ENCODE peak calls at places on chromosomes 1 and 21, in seven cellular contexts. N is mesendoderm, I is IMR-90, Y is H1, W is mesenchymal stem cell, B is neuronal stem cell, E is H9. R is an unnamed sample.

GRCh38 chr1:178258521-178258920 is 164.6 kb downstream of the RASAL2 start:
- DNase-seq in I (peak; percentile 10), B (no peak), N (no peak), Y (no peak), W (no peak), E (no peak), R (no peak)

GRCh38 chr1:45752441-45753052 is 2.1 kb upstream of the IPP start:
- DNase-seq in E (no peak), W (peak; percentile 8), I (peak; percentile 46), B (no peak), Y (no peak), N (no peak), R (peak; percentile 16)

GRCh38 chr1:62530516-62531154 is 66.7 kb upstream of the ANGPTL3 start:
- DNase-seq in E (peak; percentile 84), B (peak; percentile 15), N (peak; percentile 76), W (peak; percentile 40), I (peak; percentile 40), Y (peak; percentile 75), R (peak; percentile 62)

GRCh38 chr1:164647211-164647610 is 88.2 kb downstream of the PBX1 start:
- DNase-seq in Y (no peak), I (no peak), B (no peak), W (no peak), E (no peak), N (peak; percentile 82), R (no peak)

GRCh38 chr1:8962812-8963669 is 17.4 kb downstream of the CA6 start:
- DNase-seq in W (peak; percentile 53), B (no peak), E (peak; percentile 90), Y (peak; percentile 76), N (peak; percentile 94), I (no peak), R (peak; percentile 51)

GRCh38 chr21:38295997-38296764 is 39.4 kb downstream of the KCNJ15 start:
- DNase-seq in W (peak; percentile 66), E (no peak), N (no peak), I (peak; percentile 31), Y (no peak), B (no peak), R (peak; percentile 25)

GRCh38 chr1:51294566-51295184 is 35.7 kb downstream of the TTC39A start:
- DNase-seq in Y (no peak), B (no peak), W (no peak), E (no peak), I (no peak), N (no peak), R (no peak)

GRCh38 chr21:46327711-46328110 is 3.8 kb downstream of the PCNT start:
- DNase-seq in W (no peak), I (no peak), B (no peak), E (no peak), Y (no peak), N (no peak), R (no peak)

GRCh38 chr1:52432807-52433206 is 28.4 kb downstream of the PRPF38A start:
- DNase-seq in I (no peak), W (no peak), B (no peak), N (no peak), E (no peak), Y (no peak), R (no peak)

GRCh38 chr21:34846601-34847112 is 177.9 kb downstream of the CLIC6 start:
- DNase-seq in B (peak; percentile 8), Y (no peak), E (no peak), N (peak; percentile 67), I (peak; percentile 89), W (peak; percentile 83), R (peak; percentile 95)

GRCh38 chr1:26602378-26602959 is 72.9 kb downstream of the RPS6KA1 start:
- DNase-seq in W (peak; percentile 73), B (peak; percentile 71), I (peak; percentile 68), Y (no peak), N (peak; percentile 61), E (no peak), R (peak; percentile 90)

GRCh38 chr1:20373286-20373685 is 82.6 kb downstream of the VWA5B1 start:
- DNase-seq in N (no peak), Y (no peak), I (no peak), E (peak; percentile 42), B (no peak), W (no peak), R (no peak)

GRCh38 chr1:175757381-175758015 is 14.1 kb upstream of the TNR start:
- DNase-seq in I (no peak), Y (peak; percentile 81), E (peak; percentile 85), W (peak; percentile 24), N (peak; percentile 69), B (peak; percentile 43), R (peak; percentile 53)

GRCh38 chr1:27144349-27144748 is 10.6 kb downstream of the SLC9A1 start:
- DNase-seq in I (no peak), B (no peak), E (no peak), Y (no peak), W (no peak), N (no peak), R (peak; percentile 97)

GRCh38 chr1:199041173-199041914 is 402.5 kb downstream of the PTPRC start:
- DNase-seq in Y (no peak), E (no peak), B (no peak), I (no peak), W (peak; percentile 11), N (peak; percentile 30), R (no peak)

GRCh38 chr21:23249760-23250159 is 2251.6 kb downstream of the NCAM2 start:
- DNase-seq in W (no peak), Y (no peak), B (no peak), I (no peak), E (no peak), N (no peak), R (no peak)

GRCh38 chr1:231392380-231393131 is 29.5 kb downstream of the EGLN1 start:
- DNase-seq in E (no peak), N (no peak), W (no peak), B (no peak), Y (no peak), I (no peak), R (no peak)

DNA sequence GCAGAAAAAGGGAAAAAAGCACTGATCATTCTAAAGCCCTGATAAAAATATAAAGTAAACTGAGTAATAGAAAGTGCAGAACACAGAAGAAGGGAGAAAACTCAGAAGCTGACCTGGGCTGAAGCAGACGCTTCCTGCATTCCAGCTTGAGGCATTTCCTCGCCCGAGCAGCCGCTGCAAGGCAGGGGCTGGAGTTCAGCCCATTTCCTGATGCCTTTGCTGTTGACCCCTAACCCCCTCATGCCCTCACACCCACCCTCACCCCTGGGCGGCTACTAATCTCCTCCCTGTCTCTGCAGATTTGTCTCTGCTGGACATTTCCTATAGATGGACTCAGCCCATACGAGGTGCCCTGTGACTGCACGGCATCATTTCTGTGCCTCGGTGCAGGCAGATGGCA is 227.8 kb downstream of the NPHP4 start:
- DNase-seq in B (no peak), N (no peak), Y (no peak), E (no peak), I (no peak), W (no peak), R (no peak)
- H2BK5ac ChIP-seq in B (no peak overlapping the region), N (no peak overlapping the region), Y (peak overlapping the region; percentile 16), E (no peak overlapping the region), I (no peak overlapping the region), W (no peak overlapping the region), R (no peak overlapping the region)

GRCh38 chr1:12276225-12276624 is 46.4 kb downstream of the VPS13D start:
- DNase-seq in Y (peak; percentile 67), N (peak; percentile 78), B (peak; percentile 41), I (peak; percentile 51), E (peak; percentile 69), W (peak; percentile 50), R (peak; percentile 8)
- H2BK5ac ChIP-seq in Y (no peak overlapping the region), N (no peak overlapping the region), B (no peak overlapping the region), I (no peak overlapping the region), E (no peak overlapping the region), W (no peak overlapping the region), R (no peak overlapping the region)

GRCh38 chr1:2376261-2376741 is 15.1 kb downstream of the MORN1 start:
- DNase-seq in N (no peak), I (no peak), E (no peak), Y (no peak), B (no peak), W (no peak), R (no peak)
- H2BK5ac ChIP-seq in N (no peak overlapping the region), I (no peak overlapping the region), E (no peak overlapping the region), Y (no peak overlapping the region), B (peak overlapping the region; percentile 56), W (no peak overlapping the region), R (no peak overlapping the region)

DNA sequence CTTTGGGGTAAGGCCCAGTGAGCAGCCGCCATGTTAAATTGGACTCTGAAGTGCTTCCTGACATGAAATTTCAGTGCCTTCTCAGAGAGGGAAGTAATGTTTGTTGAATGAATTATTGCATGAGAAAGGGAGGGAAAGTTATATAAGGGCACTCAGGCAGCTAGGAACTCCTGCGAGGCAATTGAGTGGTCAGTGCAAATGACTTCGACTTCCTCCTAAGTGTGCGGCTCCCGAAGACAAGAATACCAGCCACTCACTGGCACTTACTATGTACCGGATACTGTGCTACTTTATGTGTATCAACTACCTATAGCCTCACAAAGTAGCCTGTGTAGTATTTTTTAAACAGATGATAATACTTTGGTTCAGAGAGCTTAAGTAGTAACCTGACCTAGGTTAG is 52.5 kb downstream of the CNN3 start:
- DNase-seq in W (no peak), Y (no peak), B (no peak), N (no peak), E (no peak), I (no peak), R (no peak)
- H2BK5ac ChIP-seq in W (no peak overlapping the region), Y (no peak overlapping the region), B (no peak overlapping the region), N (no peak overlapping the region), E (no peak overlapping the region), I (no peak overlapping the region), R (no peak overlapping the region)

GRCh38 chr1:81327103-81327728 is 473.5 kb upstream of the ADGRL2 start:
- DNase-seq in N (no peak), Y (no peak), W (no peak), E (no peak), B (no peak), I (no peak), R (no peak)
- H2BK5ac ChIP-seq in N (no peak overlapping the region), Y (no peak overlapping the region), W (no peak overlapping the region), E (no peak overlapping the region), B (no peak overlapping the region), I (no peak overlapping the region), R (no peak overlapping the region)

DNA sequence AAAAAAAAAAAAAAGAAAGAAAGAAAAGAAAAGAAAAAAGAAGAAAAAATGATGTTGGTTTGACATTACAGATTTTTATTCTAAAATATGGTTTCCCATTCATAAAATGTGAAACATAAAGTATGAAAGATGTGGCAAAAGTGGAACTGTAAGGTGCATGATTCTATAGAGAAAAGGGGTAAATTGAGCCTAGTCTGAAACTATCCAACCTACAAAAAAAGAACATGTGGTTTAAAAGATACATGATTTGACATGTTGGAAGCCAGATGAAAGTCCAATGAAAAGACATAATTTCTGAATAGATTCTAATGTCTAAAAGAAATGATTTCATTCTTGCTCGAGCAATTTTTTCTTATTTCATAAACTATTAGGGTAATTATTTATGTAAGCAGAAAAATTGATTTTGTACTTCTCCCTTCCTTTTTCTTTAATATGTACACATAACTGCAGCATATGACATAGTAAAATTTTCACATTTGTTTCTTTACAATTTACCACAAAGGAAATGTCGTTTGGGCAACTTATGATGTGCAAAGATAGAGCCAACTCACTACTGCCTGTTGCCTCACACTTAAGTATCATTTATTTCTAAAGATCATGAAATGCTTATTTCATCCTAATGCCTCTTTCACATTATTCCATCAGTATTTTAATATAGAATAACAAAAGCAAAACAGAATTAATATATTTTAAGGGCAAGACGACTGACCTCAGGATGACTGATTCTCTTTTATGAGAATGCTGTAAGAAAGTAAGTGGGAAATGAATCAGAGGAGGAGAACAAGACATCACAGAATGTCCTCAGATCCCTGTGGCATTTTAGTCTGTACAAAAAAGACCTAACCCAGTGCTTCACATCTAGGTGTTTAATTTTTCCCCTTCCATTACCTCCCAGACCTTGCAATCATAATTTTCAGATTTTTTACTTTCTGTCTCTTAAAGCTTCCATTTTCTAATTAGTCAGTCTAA is 165.8 kb upstream of the HMCN1 start:
- DNase-seq in Y (no peak), E (no peak), B (no peak), N (no peak), I (no peak), W (no peak), R (no peak)
- H2BK5ac ChIP-seq in Y (no peak overlapping the region), E (no peak overlapping the region), B (no peak overlapping the region), N (no peak overlapping the region), I (no peak overlapping the region), W (no peak overlapping the region), R (no peak overlapping the region)

R was measured in trophoblast cell.